ENCODE peak calls at places on chromosomes 12 and 14, in six cellular contexts. P is caudate nucleus; C is stimulated activated CD8-positive, alpha-beta memory T cell treated with anti-CD3 and anti-CD28 coated beads, Interleukin-15, amount 100 ng/mL, for 48 hours; B is A673; F is endothelial cell of umbilical vein; U is hippocampal formation. M is an unnamed sample.

GRCh38 chr12:26768611-26769603 is 64.1 kb downstream of the ITPR2 start:
- DNase-seq in F (no peak), U (no peak), C (no peak), B (no peak), P (no peak), M (no peak)

GRCh38 chr14:54727929-54728328 is 161.0 kb downstream of the SAMD4A start:
- DNase-seq in F (no peak), U (no peak), B (peak), P (no peak), C (no peak), M (no peak)

GRCh38 chr12:103336940-103337339 is 158.8 kb downstream of the C12orf42 start:
- DNase-seq in P (no peak), C (no peak), U (no peak), B (no peak), F (no peak), M (no peak)

GRCh38 chr12:124754949-124755800 is 108.5 kb downstream of the SCARB1 start:
- DNase-seq in B (peak), P (peak), U (peak), C (no peak), F (no peak), M (peak)

GRCh38 chr12:57368349-57369095 is 62.3 kb downstream of the R3HDM2 start:
- DNase-seq in P (no peak), C (no peak), U (no peak), F (no peak), B (no peak), M (no peak)

GRCh38 chr12:57904426-57904825 is 36.9 kb upstream of the ATP23 start:
- DNase-seq in F (no peak), P (no peak), U (no peak), C (no peak), B (no peak), M (no peak)

GRCh38 chr14:100580316-100581227 is 6.6 kb downstream of the BEGAIN start:
- DNase-seq in U (no peak), F (no peak), C (no peak), B (no peak), P (no peak), M (no peak)

GRCh38 chr12:117662620-117663395 is 301.4 kb upstream of the NOS1 start:
- DNase-seq in C (no peak), F (peak), B (no peak), P (no peak), U (no peak), M (no peak)

GRCh38 chr12:109731806-109732205 is 18.2 kb downstream of the FAM222A start:
- DNase-seq in U (no peak), P (no peak), C (no peak), F (no peak), B (no peak), M (no peak)

GRCh38 chr14:68947802-68948201 is 31.3 kb downstream of the ACTN1 start:
- DNase-seq in B (peak), F (no peak), C (no peak), U (no peak), P (no peak), M (no peak)

GRCh38 chr14:23300687-23301223 is 1.9 kb downstream of the PPP1R3E start:
- DNase-seq in P (no peak), F (peak), B (no peak), U (no peak), C (no peak), M (peak)